ENCODE peak calls at places on chromosomes 1 and 21, in five cellular contexts. One of them, this sample, is unnamed. For H3K36me3, the result is how much of the 10 kb centered on the place peaks cover.

GRCh38 chr1:43054961-43055360 is 96.3 kb upstream of the SLC2A1 start:
- DNase-seq in sigmoid colon: no peak
- DNase-seq in H1: no peak
- DNase-seq in HepG2: no peak
- DNase-seq in transverse colon: no peak
- DNase-seq in this sample: no peak

GRCh38 chr1:183243190-183244065 is 57.4 kb downstream of the LAMC2 start:
- DNase-seq in sigmoid colon: peak
- DNase-seq in H1: no peak
- DNase-seq in HepG2: no peak
- DNase-seq in transverse colon: peak
- DNase-seq in this sample: no peak

GRCh38 chr1:202135221-202135721 is 9.3 kb downstream of the ARL8A start:
- DNase-seq in sigmoid colon: peak
- DNase-seq in H1: no peak
- DNase-seq in HepG2: peak
- DNase-seq in transverse colon: peak
- DNase-seq in this sample: peak

GRCh38 chr21:22791986-22792560 is 1793.9 kb downstream of the NCAM2 start:
- DNase-seq in sigmoid colon: no peak
- DNase-seq in H1: no peak
- DNase-seq in HepG2: peak
- DNase-seq in transverse colon: no peak
- DNase-seq in this sample: no peak

GRCh38 chr1:118204106-118204505 is 19.1 kb upstream of the SPAG17 start:
- DNase-seq in sigmoid colon: no peak
- DNase-seq in H1: no peak
- DNase-seq in HepG2: no peak
- DNase-seq in transverse colon: no peak
- DNase-seq in this sample: no peak

GRCh38 chr1:231951399-231951798 is 324.8 kb downstream of the DISC1 start:
- DNase-seq in sigmoid colon: no peak
- DNase-seq in H1: no peak
- DNase-seq in HepG2: no peak
- DNase-seq in transverse colon: no peak
- DNase-seq in this sample: no peak

GRCh38 chr1:223745731-223746130 is 33.4 kb downstream of the CAPN2 start:
- DNase-seq in sigmoid colon: no peak
- DNase-seq in H1: no peak
- DNase-seq in HepG2: no peak
- DNase-seq in transverse colon: no peak
- DNase-seq in this sample: no peak

GRCh38 chr1:9115656-9116205 is 13.2 kb downstream of the GPR157 start:
- DNase-seq in sigmoid colon: no peak
- DNase-seq in H1: no peak
- DNase-seq in HepG2: no peak
- DNase-seq in transverse colon: no peak
- DNase-seq in this sample: no peak

GRCh38 chr1:48234086-48234485 is 11.6 kb downstream of the SLC5A9 start:
- DNase-seq in sigmoid colon: no peak
- DNase-seq in H1: no peak
- DNase-seq in HepG2: no peak
- DNase-seq in transverse colon: no peak
- DNase-seq in this sample: no peak

GRCh38 chr1:63877816-63878215 is 104.0 kb downstream of the ROR1 start:
- DNase-seq in sigmoid colon: no peak
- DNase-seq in H1: no peak
- DNase-seq in HepG2: no peak
- DNase-seq in transverse colon: no peak
- DNase-seq in this sample: no peak

GRCh38 chr1:156860113-156860638 is 489 bp upstream of the NTRK1 start:
- DNase-seq in sigmoid colon: peak
- DNase-seq in H1: no peak
- DNase-seq in HepG2: no peak
- DNase-seq in transverse colon: peak
- DNase-seq in this sample: peak

GRCh38 chr1:37556712-37557196 is at the start of gene DNALI1:
- DNase-seq in sigmoid colon: peak
- DNase-seq in H1: peak
- DNase-seq in HepG2: peak
- DNase-seq in transverse colon: peak
- DNase-seq in this sample: peak

GRCh38 chr1:149881876-149882275 is 17.5 kb upstream of the BOLA1 start:
- DNase-seq in sigmoid colon: no peak
- DNase-seq in H1: no peak
- DNase-seq in HepG2: peak
- DNase-seq in transverse colon: no peak
- DNase-seq in this sample: no peak

GRCh38 chr1:155709391-155709790 is 20.5 kb downstream of the DAP3 start:
- DNase-seq in sigmoid colon: no peak
- DNase-seq in H1: no peak
- DNase-seq in HepG2: no peak
- DNase-seq in transverse colon: no peak
- DNase-seq in this sample: no peak

GRCh38 chr1:182303778-182304177 is 87.8 kb downstream of the GLUL start:
- DNase-seq in sigmoid colon: no peak
- DNase-seq in H1: no peak
- DNase-seq in HepG2: no peak
- DNase-seq in transverse colon: no peak
- DNase-seq in this sample: no peak

GRCh38 chr1:41682149-41682548 is 197.7 kb upstream of the EDN2 start:
- DNase-seq in sigmoid colon: no peak
- DNase-seq in H1: no peak
- DNase-seq in HepG2: no peak
- DNase-seq in transverse colon: no peak
- DNase-seq in this sample: no peak

GRCh38 chr1:205588691-205589445 is 42.9 kb downstream of the ELK4 start:
- DNase-seq in sigmoid colon: peak
- DNase-seq in H1: peak
- DNase-seq in HepG2: peak
- DNase-seq in transverse colon: peak
- DNase-seq in this sample: no peak

GRCh38 chr1:118486213-118486612 is 301.2 kb upstream of the SPAG17 start:
- DNase-seq in sigmoid colon: no peak
- DNase-seq in H1: no peak
- DNase-seq in HepG2: no peak
- DNase-seq in transverse colon: no peak
- DNase-seq in this sample: no peak

GRCh38 chr1:167564592-167564991 is 11.0 kb upstream of the CREG1 start:
- DNase-seq in sigmoid colon: no peak
- DNase-seq in H1: no peak
- DNase-seq in HepG2: no peak
- DNase-seq in transverse colon: no peak
- DNase-seq in this sample: no peak

GRCh38 chr1:245837741-245838140 is 669.3 kb downstream of the SMYD3 start:
- DNase-seq in sigmoid colon: no peak
- DNase-seq in H1: no peak
- DNase-seq in HepG2: no peak
- DNase-seq in transverse colon: no peak
- DNase-seq in this sample: no peak

GRCh38 chr1:215474940-215475339 is 92.2 kb upstream of the KCTD3 start:
- DNase-seq in sigmoid colon: no peak
- DNase-seq in H1: no peak
- DNase-seq in HepG2: no peak
- DNase-seq in transverse colon: no peak
- DNase-seq in this sample: no peak

GRCh38 chr1:192998536-192998935 is 60.6 kb downstream of the UCHL5 start:
- DNase-seq in sigmoid colon: no peak
- DNase-seq in H1: no peak
- DNase-seq in HepG2: no peak
- DNase-seq in transverse colon: no peak
- DNase-seq in this sample: no peak

GRCh38 chr21:40841524-40842196 is 5.3 kb downstream of the DSCAM start:
- DNase-seq in sigmoid colon: no peak
- DNase-seq in H1: peak
- DNase-seq in HepG2: peak
- DNase-seq in transverse colon: no peak
- DNase-seq in this sample: peak

GRCh38 chr1:12177999-12178441 is 11.2 kb downstream of the TNFRSF1B start:
- DNase-seq in sigmoid colon: peak
- DNase-seq in H1: no peak
- DNase-seq in HepG2: no peak
- DNase-seq in transverse colon: peak
- DNase-seq in this sample: peak

GRCh38 chr1:180577361-180577760 is 18.6 kb downstream of the OVAAL start:
- DNase-seq in sigmoid colon: no peak
- DNase-seq in H1: no peak
- DNase-seq in HepG2: no peak
- DNase-seq in transverse colon: no peak
- DNase-seq in this sample: no peak

DNA sequence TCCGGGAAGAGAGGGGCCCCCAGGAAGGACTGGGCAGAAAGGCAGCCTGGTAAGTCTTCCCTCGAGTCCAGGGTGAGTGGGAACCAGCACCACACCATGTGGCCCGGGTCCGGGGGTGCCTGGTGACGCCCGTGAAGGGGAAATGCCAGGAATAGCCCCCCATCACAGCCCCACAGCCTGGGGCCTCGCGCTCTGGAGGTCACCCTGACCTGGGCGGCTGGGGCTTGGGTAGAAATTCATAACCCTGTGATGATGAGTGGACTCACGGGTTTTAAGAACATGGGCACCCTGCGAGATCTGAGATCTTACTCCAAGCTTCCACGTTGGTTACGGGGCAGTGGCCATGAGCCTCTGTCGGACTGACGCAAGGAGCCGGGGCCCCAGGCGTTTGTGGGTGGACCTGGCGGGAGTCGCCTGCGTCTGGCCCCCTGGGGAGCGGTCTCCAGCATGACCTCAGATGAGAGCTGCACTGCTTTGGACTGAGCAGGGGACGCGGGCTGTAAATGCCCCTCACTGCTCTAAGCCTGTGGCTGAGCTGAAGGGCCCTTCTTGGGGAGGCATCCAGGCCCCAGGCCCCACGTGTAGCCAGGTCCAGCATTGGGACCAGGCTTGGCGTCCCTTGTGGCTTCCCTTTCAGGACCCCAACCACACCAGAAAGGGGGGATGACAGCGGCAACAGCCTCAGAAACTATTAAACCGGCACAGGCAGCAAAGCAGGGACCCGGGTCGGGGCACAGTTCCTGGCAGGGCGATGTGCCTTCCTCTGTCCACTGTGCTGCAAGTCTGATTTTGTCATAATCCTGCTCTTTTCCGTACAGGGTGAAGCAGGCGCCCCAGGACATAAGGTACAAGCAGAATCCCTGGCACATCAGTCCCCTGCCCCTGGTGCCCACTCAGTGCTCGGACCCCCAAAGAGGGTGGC is 60.0 kb downstream of the SLC19A1 start:
- DNase-seq in sigmoid colon: no peak
- DNase-seq in H1: no peak
- DNase-seq in HepG2: no peak
- DNase-seq in transverse colon: no peak
- DNase-seq in this sample: no peak
- H3K36me3 ChIP-seq in sigmoid colon: half or more
- H3K36me3 ChIP-seq in H1: half or more
- H3K36me3 ChIP-seq in HepG2: under half
- H3K36me3 ChIP-seq in transverse colon: under half
- H3K36me3 ChIP-seq in this sample: half or more

GRCh38 chr1:28518000-28518744 is 12.3 kb downstream of the RCC1 start:
- DNase-seq in sigmoid colon: peak
- DNase-seq in H1: no peak
- DNase-seq in HepG2: peak
- DNase-seq in transverse colon: peak
- DNase-seq in this sample: peak

GRCh38 chr1:28519946-28520725 is 14.3 kb downstream of the RCC1 start:
- DNase-seq in sigmoid colon: no peak
- DNase-seq in H1: no peak
- DNase-seq in HepG2: no peak
- DNase-seq in transverse colon: no peak
- DNase-seq in this sample: no peak

GRCh38 chr1:28518745-28519341 is 13.0 kb downstream of the RCC1 start:
- DNase-seq in sigmoid colon: peak
- DNase-seq in H1: no peak
- DNase-seq in HepG2: peak
- DNase-seq in transverse colon: no peak
- DNase-seq in this sample: no peak

GRCh38 chr1:28516518-28516956 is 10.7 kb downstream of the RCC1 start:
- DNase-seq in sigmoid colon: no peak
- DNase-seq in H1: no peak
- DNase-seq in HepG2: no peak
- DNase-seq in transverse colon: no peak
- DNase-seq in this sample: no peak

GRCh38 chr1:28517649-28517999 is 11.8 kb downstream of the RCC1 start:
- DNase-seq in sigmoid colon: no peak
- DNase-seq in H1: no peak
- DNase-seq in HepG2: no peak
- DNase-seq in transverse colon: no peak
- DNase-seq in this sample: no peak
- H3K27ac ChIP-seq in sigmoid colon: peak
- H3K27ac ChIP-seq in H1: peak
- H3K27ac ChIP-seq in HepG2: peak
- H3K27ac ChIP-seq in transverse colon: peak
- H3K27ac ChIP-seq in this sample: peak

DNA sequence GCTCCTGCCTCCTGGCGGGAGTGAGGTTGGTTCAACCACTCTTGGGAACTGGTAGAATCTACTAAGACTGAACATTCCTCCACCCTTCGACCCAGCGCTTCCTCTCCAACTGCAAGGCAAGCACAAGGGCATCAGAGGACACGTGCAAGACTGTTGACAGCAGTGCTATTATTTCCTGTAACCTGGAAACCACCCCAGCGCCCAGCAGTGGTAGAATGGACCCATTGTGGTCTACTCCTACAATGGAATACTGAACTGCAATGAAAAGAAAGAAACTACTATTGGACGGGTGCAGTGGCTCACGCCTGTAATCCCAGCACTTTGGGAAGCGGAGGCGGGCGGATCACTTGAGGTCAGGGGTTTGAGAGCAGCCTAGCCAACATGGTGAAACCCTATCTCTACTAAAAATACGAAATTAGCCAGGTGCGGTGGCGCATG is 33.0 kb upstream of the TARDBP start:
- DNase-seq in sigmoid colon: peak
- DNase-seq in H1: no peak
- DNase-seq in HepG2: peak
- DNase-seq in transverse colon: peak
- DNase-seq in this sample: no peak
- TF ChIP-seq EP300 in sigmoid colon: no peak
- TF ChIP-seq EP300 in H1: no peak
- TF ChIP-seq EP300 in HepG2: peak
- TF ChIP-seq EP300 in transverse colon: no peak
- TF ChIP-seq EP300 in this sample: no peak

GRCh38 chr21:28872218-28872617 is 120.5 kb downstream of the LTN1 start:
- DNase-seq in sigmoid colon: no peak
- DNase-seq in H1: no peak
- DNase-seq in HepG2: no peak
- DNase-seq in transverse colon: no peak
- DNase-seq in this sample: no peak
- H3K36me3 ChIP-seq in sigmoid colon: under half
- H3K36me3 ChIP-seq in H1: under half
- H3K36me3 ChIP-seq in HepG2: under half
- H3K36me3 ChIP-seq in transverse colon: under half
- H3K36me3 ChIP-seq in this sample: under half

This sample was measured in stomach.